ENCODE peak calls at places on chromosomes 3 and 15, in five cellular contexts. E, R, N, T and P are unnamed samples.

GRCh38 chr15:100291106-100291505 is 50.7 kb downstream of the ADAMTS17 start:
- DNase-seq in E (no peak), R (no peak), N (peak), T (peak), P (peak)

GRCh38 chr3:110579841-110580550 is 491.6 kb upstream of the NECTIN3 start:
- DNase-seq in E (no peak), R (no peak), N (peak), T (peak), P (peak)

GRCh38 chr3:58529516-58530353 is 7.3 kb downstream of the ACOX2 start:
- DNase-seq in E (no peak), R (no peak), N (peak), T (no peak), P (no peak)

GRCh38 chr15:72782993-72783562 is 480 bp downstream of the ADPGK start:
- DNase-seq in E (no peak), R (no peak), N (peak), T (peak), P (no peak)

GRCh38 chr15:95018888-95019545 is 787.7 kb downstream of the MCTP2 start:
- DNase-seq in E (peak), R (no peak), N (peak), T (peak), P (peak)

GRCh38 chr3:150412599-150413069 is 4.5 kb downstream of the TSC22D2 start:
- DNase-seq in E (no peak), R (no peak), N (peak), T (peak), P (no peak)

GRCh38 chr3:55497250-55497649 is 10.1 kb upstream of the WNT5A start:
- DNase-seq in E (no peak), R (no peak), N (no peak), T (no peak), P (no peak)

GRCh38 chr3:48629894-48630293 is 5.4 kb downstream of the SLC26A6 start:
- DNase-seq in E (no peak), R (no peak), N (no peak), T (no peak), P (no peak)

GRCh38 chr15:55917881-55918296 is 75.5 kb downstream of the NEDD4 start:
- DNase-seq in E (no peak), R (no peak), N (peak), T (peak), P (peak)

GRCh38 chr15:53811530-53811929 is 52.1 kb upstream of the WDR72 start:
- DNase-seq in E (no peak), R (no peak), N (peak), T (no peak), P (no peak)

GRCh38 chr3:120908803-120909601 is 997 bp downstream of the STXBP5L start:
- DNase-seq in E (no peak), R (no peak), N (peak), T (no peak), P (no peak)

GRCh38 chr3:160447544-160447943 is 2.0 kb downstream of the TRIM59 start:
- DNase-seq in E (no peak), R (no peak), N (peak), T (peak), P (no peak)

GRCh38 chr3:140258222-140258724 is 323.3 kb downstream of the CLSTN2 start:
- DNase-seq in E (no peak), R (no peak), N (no peak), T (no peak), P (no peak)

GRCh38 chr3:5162102-5162501 is 25.4 kb upstream of the EDEM1 start:
- DNase-seq in E (peak), R (no peak), N (peak), T (peak), P (peak)

GRCh38 chr3:50224639-50225038 is 11.4 kb upstream of the GNAI2 start:
- DNase-seq in E (no peak), R (no peak), N (no peak), T (no peak), P (no peak)

GRCh38 chr3:44954289-44954688 is 21.7 kb downstream of the ZDHHC3 start:
- DNase-seq in E (no peak), R (no peak), N (no peak), T (no peak), P (no peak)

GRCh38 chr3:115667175-115668065 is 44.1 kb downstream of the GAP43 start:
- DNase-seq in E (no peak), R (no peak), N (peak), T (no peak), P (no peak)

GRCh38 chr3:149900322-149900721 is 70.4 kb downstream of the PFN2 start:
- DNase-seq in E (no peak), R (no peak), N (no peak), T (no peak), P (no peak)

GRCh38 chr3:65950340-65951326 is 88.1 kb downstream of the MAGI1 start:
- DNase-seq in E (no peak), R (no peak), N (no peak), T (no peak), P (no peak)

GRCh38 chr3:181756645-181757044 is 44.9 kb downstream of the SOX2 start:
- DNase-seq in E (no peak), R (no peak), N (no peak), T (no peak), P (no peak)

GRCh38 chr15:55277116-55277564 is 12.5 kb downstream of the RAB27A start:
- DNase-seq in E (no peak), R (no peak), N (no peak), T (no peak), P (no peak)

GRCh38 chr3:28780480-28780879 is 431.9 kb upstream of the AZI2 start:
- DNase-seq in E (no peak), R (no peak), N (no peak), T (no peak), P (no peak)

GRCh38 chr3:196837819-196838420 is 29.8 kb upstream of the SENP5 start:
- DNase-seq in E (no peak), R (peak), N (peak), T (peak), P (peak)

GRCh38 chr3:153901152-153901551 is 220.0 kb upstream of the ARHGEF26 start:
- DNase-seq in E (no peak), R (no peak), N (peak), T (no peak), P (no peak)

GRCh38 chr15:66743703-66744536 is 41.9 kb downstream of the SMAD6 start:
- DNase-seq in E (no peak), R (no peak), N (peak), T (peak), P (no peak)

GRCh38 chr3:37862219-37862711 is 585 bp downstream of the CTDSPL start:
- DNase-seq in E (no peak), R (no peak), N (peak), T (peak), P (no peak)

GRCh38 chr15:38758001-38758400 is 193.4 kb upstream of the RASGRP1 start:
- DNase-seq in E (peak), R (no peak), N (peak), T (peak), P (peak)

GRCh38 chr3:187236963-187237362 is 39.7 kb downstream of the RTP1 start:
- DNase-seq in E (no peak), R (no peak), N (no peak), T (no peak), P (no peak)

GRCh38 chr15:62940755-62941361 is 101.7 kb upstream of the TPM1 start:
- DNase-seq in E (peak), R (no peak), N (peak), T (peak), P (peak)